ENCODE peak calls at places on chromosomes 6 and 20, in six cellular contexts. E is neural progenitor cell, A is ascending aorta, B is aorta, S is psoas muscle, U is testis. C is an unnamed sample. For H3K27me3, the result is how much of the 10 kb centered on the place peaks cover.

GRCh38 chr6:152651986-152652385 is 14.8 kb upstream of the SYNE1 start:
- DNase-seq in E (no peak), A (no peak), B (no peak), S (no peak), U (no peak), C (no peak)

GRCh38 chr20:22507240-22507961 is 77.0 kb downstream of the FOXA2 start:
- DNase-seq in E (no peak), A (no peak), B (no peak), S (no peak), U (no peak), C (no peak)

GRCh38 chr6:90982581-90982980 is 395.7 kb upstream of the MAP3K7 start:
- DNase-seq in E (no peak), A (no peak), B (no peak), S (no peak), U (no peak), C (no peak)

GRCh38 chr6:105384004-105384403 is 18.9 kb downstream of the PREP start:
- DNase-seq in E (no peak), A (no peak), B (no peak), S (no peak), U (no peak), C (no peak)

GRCh38 chr6:29528988-29529560 is 30.5 kb downstream of the UBD start:
- DNase-seq in E (no peak), A (no peak), B (no peak), S (no peak), U (no peak), C (no peak)

GRCh38 chr6:26170951-26171841 is 84.0 kb downstream of the HFE start:
- DNase-seq in E (no peak), A (no peak), B (no peak), S (no peak), U (no peak), C (no peak)

GRCh38 chr6:19052219-19052618 is 665.1 kb downstream of the RNF144B start:
- DNase-seq in E (no peak), A (no peak), B (no peak), S (no peak), U (no peak), C (no peak)

GRCh38 chr20:1800777-1801176 is 94.4 kb upstream of the SIRPA start:
- DNase-seq in E (peak), A (no peak), B (no peak), S (no peak), U (no peak), C (no peak)

GRCh38 chr20:23497458-23498026 is 6.6 kb downstream of the CST8 start:
- DNase-seq in E (no peak), A (no peak), B (no peak), S (no peak), U (no peak), C (no peak)

GRCh38 chr6:119110601-119111548 is 32.4 kb upstream of the FAM184A start:
- DNase-seq in E (peak), A (no peak), B (no peak), S (no peak), U (peak), C (peak)

GRCh38 chr6:4950849-4951533 is 52.8 kb downstream of the RPP40 start:
- DNase-seq in E (no peak), A (no peak), B (no peak), S (no peak), U (no peak), C (no peak)

GRCh38 chr20:1832634-1833033 is 62.6 kb upstream of the SIRPA start:
- DNase-seq in E (no peak), A (no peak), B (no peak), S (no peak), U (no peak), C (no peak)

GRCh38 chr6:17032595-17033591 is 69.0 kb upstream of the STMND1 start:
- DNase-seq in E (no peak), A (peak), B (peak), S (peak), U (peak), C (no peak)

GRCh38 chr20:32574296-32575226 is 10.6 kb downstream of the NOL4L start:
- DNase-seq in E (no peak), A (no peak), B (peak), S (no peak), U (peak), C (peak)

GRCh38 chr6:166342293-166343156 is at the start of gene SFT2D1:
- DNase-seq in E (peak), A (peak), B (peak), S (peak), U (peak), C (peak)

GRCh38 chr6:101534386-101534785 is 140.9 kb downstream of the GRIK2 start:
- DNase-seq in E (no peak), A (no peak), B (no peak), S (no peak), U (no peak), C (no peak)

GRCh38 chr6:79240509-79240908 is 6.0 kb upstream of the HMGN3 start:
- DNase-seq in E (no peak), A (no peak), B (no peak), S (no peak), U (no peak), C (no peak)

GRCh38 chr6:167993169-167993568 is 4.3 kb upstream of the KIF25 start:
- DNase-seq in E (no peak), A (no peak), B (no peak), S (peak), U (no peak), C (peak)

DNA sequence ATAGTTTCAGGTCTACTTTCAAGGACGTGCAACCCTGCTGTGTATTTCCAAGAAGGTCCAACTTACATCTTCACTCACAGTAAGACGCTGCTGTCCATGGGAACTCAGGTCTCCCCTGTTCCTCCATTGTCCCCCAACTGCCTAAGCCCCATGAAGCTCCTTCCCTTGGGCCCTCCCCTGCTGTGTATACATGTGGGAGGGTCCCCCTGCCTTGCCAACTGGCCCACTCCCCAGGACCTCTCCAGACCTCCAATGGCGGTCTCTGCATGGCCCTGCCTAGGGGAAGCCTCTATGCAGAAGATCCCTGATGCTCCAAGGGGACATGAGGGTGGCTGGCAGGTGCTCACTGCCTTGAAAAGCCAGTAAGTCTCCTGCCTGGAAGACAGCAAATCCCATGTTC is 186.7 kb upstream of the CST7 start:
- DNase-seq in E (no peak), A (peak), B (no peak), S (no peak), U (no peak), C (no peak)
- H3K27me3 ChIP-seq in E (under half), A (under half), B (under half), S (under half), U (under half), C (under half)

GRCh38 chr20:6766433-6766832 is 1.1 kb upstream of the BMP2 start:
- DNase-seq in E (peak), A (no peak), B (no peak), S (no peak), U (no peak), C (no peak)

GRCh38 chr20:6767166-6767535 is 335 bp upstream of the BMP2 start:
- DNase-seq in E (no peak), A (no peak), B (no peak), S (no peak), U (no peak), C (no peak)

GRCh38 chr20:6767536-6768227 is at the start of gene BMP2:
- DNase-seq in E (peak), A (peak), B (peak), S (peak), U (peak), C (peak)

GRCh38 chr20:6765469-6766058 is 1.9 kb upstream of the BMP2 start:
- DNase-seq in E (peak), A (no peak), B (no peak), S (no peak), U (peak), C (no peak)

GRCh38 chr20:6764619-6765018 is 2.9 kb upstream of the BMP2 start:
- DNase-seq in E (no peak), A (no peak), B (no peak), S (no peak), U (no peak), C (no peak)
- H3K27me3 ChIP-seq in E (under half), A (under half), B (under half), S (under half), U (under half), C (under half)

DNA sequence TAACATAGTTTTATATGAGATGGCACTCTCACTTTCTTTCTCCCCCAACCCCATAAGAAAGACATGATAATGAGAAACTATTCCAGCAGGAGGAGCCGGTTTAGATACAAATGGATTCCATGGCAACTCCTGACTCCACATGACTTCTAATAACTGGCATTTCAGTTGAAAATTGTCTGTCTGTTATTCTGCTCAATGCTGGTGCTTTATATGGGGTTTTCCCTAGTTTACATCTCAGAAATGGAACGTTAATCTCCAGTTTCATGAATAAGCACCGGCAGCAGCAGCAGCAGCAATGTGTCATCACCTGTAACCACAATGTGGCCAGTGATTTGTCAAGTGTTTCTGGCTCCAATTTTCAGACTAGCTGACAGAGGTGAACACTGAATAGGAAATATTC is 8.0 kb upstream of the SIM1 start:
- DNase-seq in E (no peak), A (no peak), B (no peak), S (no peak), U (no peak), C (no peak)
- H3K27me3 ChIP-seq in E (half or more), A (under half), B (under half), S (under half), U (under half), C (half or more)

GRCh38 chr20:19621072-19621471 is 137.0 kb upstream of the RIN2 start:
- DNase-seq in E (no peak), A (no peak), B (no peak), S (no peak), U (no peak), C (no peak)
- H3K27me3 ChIP-seq in E (under half), A (under half), B (under half), S (under half), U (under half), C (under half)

GRCh38 chr6:36837686-36838085 is 1.6 kb downstream of the CPNE5 start:
- DNase-seq in E (no peak), A (no peak), B (no peak), S (no peak), U (no peak), C (no peak)
- H3K27me3 ChIP-seq in E (half or more), A (under half), B (under half), S (under half), U (under half), C (under half)

GRCh38 chr6:33905081-33905609 is 101.3 kb upstream of the MLN start:
- DNase-seq in E (no peak), A (no peak), B (no peak), S (no peak), U (no peak), C (no peak)
- H3K27me3 ChIP-seq in E (under half), A (under half), B (under half), S (under half), U (under half), C (under half)

GRCh38 chr20:50015636-50015992 is 32.8 kb downstream of the SNAI1 start:
- DNase-seq in E (no peak), A (no peak), B (no peak), S (no peak), U (no peak), C (no peak)

GRCh38 chr20:50012282-50013263 is 29.8 kb downstream of the SNAI1 start:
- DNase-seq in E (no peak), A (no peak), B (no peak), S (no peak), U (no peak), C (no peak)

GRCh38 chr20:50014570-50015562 is 32.1 kb downstream of the SNAI1 start:
- DNase-seq in E (no peak), A (no peak), B (no peak), S (no peak), U (no peak), C (no peak)

GRCh38 chr20:50015993-50016770 is 33.4 kb downstream of the SNAI1 start:
- DNase-seq in E (no peak), A (no peak), B (no peak), S (no peak), U (no peak), C (no peak)

DNA sequence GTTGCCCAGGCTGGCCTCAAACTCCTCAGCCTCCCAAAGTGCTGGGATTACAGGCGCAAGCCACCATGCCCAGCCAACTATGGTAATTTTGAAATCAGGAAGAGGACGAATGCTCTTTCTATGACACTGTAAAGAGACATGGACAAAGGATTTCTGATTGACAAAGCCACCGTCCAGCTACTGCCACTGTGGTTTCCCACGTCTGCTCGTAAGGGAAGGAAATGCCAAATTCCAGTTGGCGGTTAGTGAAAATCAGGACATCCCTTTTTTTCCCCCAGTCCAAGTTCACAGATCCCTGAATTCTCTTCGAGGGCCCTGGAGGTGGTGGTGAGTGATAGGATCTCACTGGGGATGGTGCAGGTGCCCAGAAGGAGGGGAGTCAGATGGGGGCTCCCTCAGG is 31.2 kb downstream of the SNAI1 start:
- DNase-seq in E (no peak), A (no peak), B (no peak), S (no peak), U (no peak), C (no peak)
- H3K27me3 ChIP-seq in E (under half), A (under half), B (under half), S (under half), U (under half), C (under half)

DNA sequence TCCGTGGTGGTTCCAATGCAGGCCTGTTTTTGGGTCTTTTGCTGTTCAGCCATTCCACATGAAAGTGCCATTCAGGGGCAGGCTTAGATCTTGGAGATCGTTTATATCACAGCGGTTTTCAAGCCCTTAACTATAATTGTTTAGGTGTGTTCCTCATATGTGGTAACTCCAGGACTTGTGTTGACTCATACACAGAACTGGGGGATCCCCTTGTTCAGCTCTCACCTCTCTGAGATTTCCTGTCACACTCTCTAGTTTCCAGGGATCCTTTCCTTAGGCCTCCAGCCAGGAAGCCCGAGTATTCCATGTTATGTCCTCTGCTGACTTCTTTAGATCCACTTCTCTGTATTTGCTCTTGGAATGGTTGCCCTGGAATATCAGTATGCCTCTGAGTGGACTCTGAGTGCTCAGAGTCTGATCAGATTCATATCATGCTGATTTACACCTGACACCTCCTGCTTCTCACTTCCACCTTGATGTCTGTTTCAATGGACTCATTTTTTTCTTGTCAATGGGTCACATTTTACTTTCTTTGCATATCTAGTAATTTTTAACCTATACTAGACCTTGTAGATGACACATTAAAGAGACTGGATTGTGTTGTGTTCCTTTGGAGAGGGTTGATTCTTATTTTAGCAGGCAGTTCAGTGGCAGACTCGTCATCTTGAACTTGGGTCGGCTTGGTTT is 13.0 kb downstream of the NTSR1 start:
- DNase-seq in E (no peak), A (no peak), B (no peak), S (no peak), U (no peak), C (no peak)
- H3K27me3 ChIP-seq in E (under half), A (under half), B (under half), S (under half), U (under half), C (under half)

GRCh38 chr6:36431197-36431596 is 11.5 kb downstream of the PXT1 start:
- DNase-seq in E (no peak), A (no peak), B (no peak), S (no peak), U (no peak), C (no peak)
- H3K27me3 ChIP-seq in E (under half), A (under half), B (under half), S (under half), U (under half), C (under half)